ENCODE peak calls at places on chromosome 18, in four cellular contexts. N is SJSA1, X is left kidney, J is GM23248. K is an unnamed sample.

GRCh38 chr18:40875101-40875500 is 1079.9 kb upstream of the PIK3C3 start:
- DNase-seq in N (no peak), X (peak), J (no peak), K (no peak)

GRCh38 chr18:44712025-44712424 is 31.3 kb downstream of the SETBP1 start:
- DNase-seq in X (no peak), N (peak), J (no peak), K (no peak)

GRCh38 chr18:54357082-54357659 is 487 bp downstream of the STARD6 start:
- DNase-seq in J (no peak), X (no peak), N (no peak), K (no peak)

GRCh38 chr18:57882465-57882864 is 79.3 kb upstream of the ATP8B1 start:
- DNase-seq in N (no peak), J (no peak), X (no peak), K (no peak)

GRCh38 chr18:7117390-7118355 is at the start of gene LAMA1:
- DNase-seq in N (peak), J (peak), X (peak), K (no peak)

GRCh38 chr18:46829947-46830346 is 73.1 kb upstream of the ST8SIA5 start:
- DNase-seq in J (no peak), X (no peak), N (no peak), K (no peak)

GRCh38 chr18:55559735-55560134 is 28.3 kb downstream of the TCF4 start:
- DNase-seq in N (no peak), J (no peak), X (no peak), K (peak)

GRCh38 chr18:9613550-9614400 is 584 bp downstream of the PPP4R1 start:
- DNase-seq in N (peak), X (peak), J (peak), K (peak)

GRCh38 chr18:50310080-50310479 is 22.6 kb upstream of the CXXC1 start:
- DNase-seq in N (no peak), X (no peak), J (no peak), K (no peak)

GRCh38 chr18:22113144-22113813 is 56.1 kb upstream of the GATA6 start:
- DNase-seq in X (no peak), N (no peak), J (no peak), K (peak)

GRCh38 chr18:58723810-58724602 is 52.7 kb downstream of the MALT1 start:
- DNase-seq in X (peak), N (no peak), J (peak), K (no peak)

GRCh38 chr18:9428301-9428706 is 47.0 kb upstream of the RALBP1 start:
- DNase-seq in N (no peak), X (no peak), J (no peak), K (no peak)

GRCh38 chr18:50610349-50610748 is 50.5 kb downstream of the MAPK4 start:
- DNase-seq in J (no peak), X (no peak), N (no peak), K (no peak)

GRCh38 chr18:2970762-2971659 is 41.9 kb downstream of the LPIN2 start:
- DNase-seq in X (no peak), N (no peak), J (no peak), K (no peak)

GRCh38 chr18:474416-474815 is 26.1 kb downstream of the COLEC12 start:
- DNase-seq in X (no peak), J (no peak), N (no peak), K (no peak)

K was measured in heart right ventricle.